ENCODE peak calls at places on chromosomes 4 and X, in ten cellular contexts. One of them, this sample, is unnamed.

GRCh38 chr4:47049347-47049746 is 18.0 kb downstream of the GABRB1 start:
- DNase-seq in cardiac fibroblast: no peak
- DNase-seq in head of caudate nucleus: no peak
- DNase-seq in NCI-H460: no peak
- DNase-seq in stimulated activated CD4-positive, alpha-beta T cell treated with anti-CD3 and anti-CD28 coated beads, Interleukin-1b, Interleukin-23, amount 100 ng/mL, for 24 hours: no peak
- DNase-seq in iris pigment epithelial cell: peak
- DNase-seq in SW480: no peak
- DNase-seq in amniotic stem cell: no peak
- DNase-seq in hypothalamus: no peak
- DNase-seq in CD8-positive, alpha-beta T cell: no peak
- DNase-seq in this sample: no peak

GRCh38 chrX:13432776-13433605 is 113.1 kb upstream of the ATXN3L start:
- DNase-seq in hypothalamus: no peak
- DNase-seq in cardiac fibroblast: peak
- DNase-seq in amniotic stem cell: no peak
- DNase-seq in NCI-H460: no peak
- DNase-seq in head of caudate nucleus: no peak
- DNase-seq in iris pigment epithelial cell: peak
- DNase-seq in CD8-positive, alpha-beta T cell: no peak
- DNase-seq in stimulated activated CD4-positive, alpha-beta T cell treated with anti-CD3 and anti-CD28 coated beads, Interleukin-1b, Interleukin-23, amount 100 ng/mL, for 24 hours: no peak
- DNase-seq in SW480: no peak
- DNase-seq in this sample: no peak

GRCh38 chr4:155643087-155643486 is 23.6 kb upstream of the GUCY1A1 start:
- DNase-seq in CD8-positive, alpha-beta T cell: no peak
- DNase-seq in cardiac fibroblast: no peak
- DNase-seq in SW480: no peak
- DNase-seq in iris pigment epithelial cell: no peak
- DNase-seq in amniotic stem cell: no peak
- DNase-seq in hypothalamus: no peak
- DNase-seq in stimulated activated CD4-positive, alpha-beta T cell treated with anti-CD3 and anti-CD28 coated beads, Interleukin-1b, Interleukin-23, amount 100 ng/mL, for 24 hours: no peak
- DNase-seq in NCI-H460: no peak
- DNase-seq in head of caudate nucleus: no peak
- DNase-seq in this sample: no peak

GRCh38 chr4:75909331-75909844 is 7.1 kb upstream of the PPEF2 start:
- DNase-seq in iris pigment epithelial cell: no peak
- DNase-seq in stimulated activated CD4-positive, alpha-beta T cell treated with anti-CD3 and anti-CD28 coated beads, Interleukin-1b, Interleukin-23, amount 100 ng/mL, for 24 hours: no peak
- DNase-seq in NCI-H460: no peak
- DNase-seq in head of caudate nucleus: no peak
- DNase-seq in hypothalamus: no peak
- DNase-seq in cardiac fibroblast: no peak
- DNase-seq in SW480: no peak
- DNase-seq in CD8-positive, alpha-beta T cell: no peak
- DNase-seq in amniotic stem cell: no peak
- DNase-seq in this sample: no peak

GRCh38 chr4:10879411-10880110 is 195.0 kb upstream of the CLNK start:
- DNase-seq in NCI-H460: no peak
- DNase-seq in stimulated activated CD4-positive, alpha-beta T cell treated with anti-CD3 and anti-CD28 coated beads, Interleukin-1b, Interleukin-23, amount 100 ng/mL, for 24 hours: no peak
- DNase-seq in hypothalamus: no peak
- DNase-seq in cardiac fibroblast: peak
- DNase-seq in SW480: no peak
- DNase-seq in head of caudate nucleus: no peak
- DNase-seq in CD8-positive, alpha-beta T cell: no peak
- DNase-seq in iris pigment epithelial cell: peak
- DNase-seq in amniotic stem cell: no peak
- DNase-seq in this sample: no peak

GRCh38 chr4:101288365-101289145 is 58.8 kb downstream of the PPP3CA start:
- DNase-seq in stimulated activated CD4-positive, alpha-beta T cell treated with anti-CD3 and anti-CD28 coated beads, Interleukin-1b, Interleukin-23, amount 100 ng/mL, for 24 hours: no peak
- DNase-seq in iris pigment epithelial cell: peak
- DNase-seq in SW480: no peak
- DNase-seq in NCI-H460: no peak
- DNase-seq in head of caudate nucleus: no peak
- DNase-seq in CD8-positive, alpha-beta T cell: no peak
- DNase-seq in amniotic stem cell: no peak
- DNase-seq in cardiac fibroblast: peak
- DNase-seq in hypothalamus: no peak
- DNase-seq in this sample: no peak

GRCh38 chr4:2255501-2256155 is 6.3 kb downstream of the MXD4 start:
- DNase-seq in iris pigment epithelial cell: peak
- DNase-seq in CD8-positive, alpha-beta T cell: no peak
- DNase-seq in stimulated activated CD4-positive, alpha-beta T cell treated with anti-CD3 and anti-CD28 coated beads, Interleukin-1b, Interleukin-23, amount 100 ng/mL, for 24 hours: no peak
- DNase-seq in hypothalamus: no peak
- DNase-seq in amniotic stem cell: no peak
- DNase-seq in SW480: no peak
- DNase-seq in head of caudate nucleus: peak
- DNase-seq in cardiac fibroblast: no peak
- DNase-seq in NCI-H460: no peak
- DNase-seq in this sample: no peak

GRCh38 chrX:120560405-120560841 is 339 bp downstream of the CUL4B start:
- DNase-seq in hypothalamus: no peak
- DNase-seq in head of caudate nucleus: peak
- DNase-seq in CD8-positive, alpha-beta T cell: peak
- DNase-seq in NCI-H460: no peak
- DNase-seq in cardiac fibroblast: no peak
- DNase-seq in stimulated activated CD4-positive, alpha-beta T cell treated with anti-CD3 and anti-CD28 coated beads, Interleukin-1b, Interleukin-23, amount 100 ng/mL, for 24 hours: no peak
- DNase-seq in SW480: peak
- DNase-seq in iris pigment epithelial cell: peak
- DNase-seq in amniotic stem cell: peak
- DNase-seq in this sample: peak

GRCh38 chr4:167541286-167541685 is 307.0 kb upstream of the SPOCK3 start:
- DNase-seq in iris pigment epithelial cell: no peak
- DNase-seq in stimulated activated CD4-positive, alpha-beta T cell treated with anti-CD3 and anti-CD28 coated beads, Interleukin-1b, Interleukin-23, amount 100 ng/mL, for 24 hours: no peak
- DNase-seq in NCI-H460: no peak
- DNase-seq in hypothalamus: no peak
- DNase-seq in CD8-positive, alpha-beta T cell: no peak
- DNase-seq in amniotic stem cell: no peak
- DNase-seq in SW480: no peak
- DNase-seq in head of caudate nucleus: no peak
- DNase-seq in cardiac fibroblast: peak
- DNase-seq in this sample: no peak

GRCh38 chr4:8197521-8197920 is 1.6 kb upstream of the SH3TC1 start:
- DNase-seq in SW480: no peak
- DNase-seq in amniotic stem cell: no peak
- DNase-seq in CD8-positive, alpha-beta T cell: no peak
- DNase-seq in hypothalamus: no peak
- DNase-seq in head of caudate nucleus: no peak
- DNase-seq in NCI-H460: no peak
- DNase-seq in iris pigment epithelial cell: no peak
- DNase-seq in cardiac fibroblast: no peak
- DNase-seq in stimulated activated CD4-positive, alpha-beta T cell treated with anti-CD3 and anti-CD28 coated beads, Interleukin-1b, Interleukin-23, amount 100 ng/mL, for 24 hours: no peak
- DNase-seq in this sample: no peak

GRCh38 chr4:165191814-165192499 is 15.4 kb upstream of the KLHL2 start:
- DNase-seq in hypothalamus: no peak
- DNase-seq in cardiac fibroblast: no peak
- DNase-seq in SW480: no peak
- DNase-seq in stimulated activated CD4-positive, alpha-beta T cell treated with anti-CD3 and anti-CD28 coated beads, Interleukin-1b, Interleukin-23, amount 100 ng/mL, for 24 hours: no peak
- DNase-seq in head of caudate nucleus: no peak
- DNase-seq in amniotic stem cell: no peak
- DNase-seq in iris pigment epithelial cell: no peak
- DNase-seq in NCI-H460: no peak
- DNase-seq in CD8-positive, alpha-beta T cell: no peak
- DNase-seq in this sample: no peak

GRCh38 chr4:83625807-83626206 is 89.9 kb downstream of the GPAT3 start:
- DNase-seq in NCI-H460: no peak
- DNase-seq in iris pigment epithelial cell: no peak
- DNase-seq in CD8-positive, alpha-beta T cell: no peak
- DNase-seq in cardiac fibroblast: no peak
- DNase-seq in SW480: no peak
- DNase-seq in hypothalamus: no peak
- DNase-seq in stimulated activated CD4-positive, alpha-beta T cell treated with anti-CD3 and anti-CD28 coated beads, Interleukin-1b, Interleukin-23, amount 100 ng/mL, for 24 hours: no peak
- DNase-seq in head of caudate nucleus: no peak
- DNase-seq in amniotic stem cell: no peak
- DNase-seq in this sample: no peak

This sample was measured in T1000.